ENCODE peak calls at places on chromosomes 5 and 9, in seven cellular contexts. One of them, this sample, is unnamed.

GRCh38 chr9:126818482-126818881 is 13.6 kb downstream of the ZBTB43 start:
- DNase-seq in CD8-positive, alpha-beta T cell: no peak
- DNase-seq in right atrium auricular region: no peak
- DNase-seq in colonic mucosa: no peak
- DNase-seq in A549: no peak
- DNase-seq in OCI-LY7: peak
- DNase-seq in AG04450: no peak
- DNase-seq in this sample: no peak

GRCh38 chr5:167254150-167254549 is 1037.3 kb upstream of the WWC1 start:
- DNase-seq in CD8-positive, alpha-beta T cell: no peak
- DNase-seq in right atrium auricular region: no peak
- DNase-seq in colonic mucosa: no peak
- DNase-seq in A549: no peak
- DNase-seq in OCI-LY7: no peak
- DNase-seq in AG04450: no peak
- DNase-seq in this sample: no peak

GRCh38 chr5:160601045-160601444 is 179.4 kb downstream of the PTTG1 start:
- DNase-seq in CD8-positive, alpha-beta T cell: no peak
- DNase-seq in right atrium auricular region: no peak
- DNase-seq in colonic mucosa: no peak
- DNase-seq in A549: no peak
- DNase-seq in OCI-LY7: no peak
- DNase-seq in AG04450: no peak
- DNase-seq in this sample: no peak

GRCh38 chr9:33130501-33130900 is 36.6 kb downstream of the B4GALT1 start:
- DNase-seq in CD8-positive, alpha-beta T cell: no peak
- DNase-seq in right atrium auricular region: no peak
- DNase-seq in colonic mucosa: no peak
- DNase-seq in A549: no peak
- DNase-seq in OCI-LY7: no peak
- DNase-seq in AG04450: no peak
- DNase-seq in this sample: peak

GRCh38 chr9:90442738-90443137 is 199.9 kb downstream of the DIRAS2 start:
- DNase-seq in CD8-positive, alpha-beta T cell: no peak
- DNase-seq in right atrium auricular region: no peak
- DNase-seq in colonic mucosa: no peak
- DNase-seq in A549: no peak
- DNase-seq in OCI-LY7: no peak
- DNase-seq in AG04450: no peak
- DNase-seq in this sample: no peak

GRCh38 chr9:34289159-34289558 is 39.9 kb downstream of the KIF24 start:
- DNase-seq in CD8-positive, alpha-beta T cell: no peak
- DNase-seq in right atrium auricular region: no peak
- DNase-seq in colonic mucosa: no peak
- DNase-seq in A549: no peak
- DNase-seq in OCI-LY7: no peak
- DNase-seq in AG04450: no peak
- DNase-seq in this sample: no peak

GRCh38 chr9:137280478-137281344 is 3.2 kb downstream of the TOR4A start:
- DNase-seq in CD8-positive, alpha-beta T cell: no peak
- DNase-seq in right atrium auricular region: no peak
- DNase-seq in colonic mucosa: peak
- DNase-seq in A549: no peak
- DNase-seq in OCI-LY7: no peak
- DNase-seq in AG04450: no peak
- DNase-seq in this sample: peak

GRCh38 chr5:180718810-180719453 is 20.9 kb downstream of the OR2Y1 start:
- DNase-seq in CD8-positive, alpha-beta T cell: peak
- DNase-seq in right atrium auricular region: no peak
- DNase-seq in colonic mucosa: no peak
- DNase-seq in A549: peak
- DNase-seq in OCI-LY7: peak
- DNase-seq in AG04450: peak
- DNase-seq in this sample: peak

GRCh38 chr9:15430920-15431844 is 8.5 kb downstream of the SNAPC3 start:
- DNase-seq in CD8-positive, alpha-beta T cell: no peak
- DNase-seq in right atrium auricular region: no peak
- DNase-seq in colonic mucosa: peak
- DNase-seq in A549: no peak
- DNase-seq in OCI-LY7: no peak
- DNase-seq in AG04450: no peak
- DNase-seq in this sample: no peak

GRCh38 chr9:8679405-8679951 is 879.9 kb upstream of the DMAC1 start:
- DNase-seq in CD8-positive, alpha-beta T cell: no peak
- DNase-seq in right atrium auricular region: no peak
- DNase-seq in colonic mucosa: no peak
- DNase-seq in A549: no peak
- DNase-seq in OCI-LY7: no peak
- DNase-seq in AG04450: no peak
- DNase-seq in this sample: peak

GRCh38 chr5:157107508-157107907 is 1.3 kb downstream of the HAVCR2 start:
- DNase-seq in CD8-positive, alpha-beta T cell: no peak
- DNase-seq in right atrium auricular region: no peak
- DNase-seq in colonic mucosa: no peak
- DNase-seq in A549: no peak
- DNase-seq in OCI-LY7: no peak
- DNase-seq in AG04450: no peak
- DNase-seq in this sample: no peak

GRCh38 chr5:109743041-109743531 is 53.4 kb downstream of the MAN2A1 start:
- DNase-seq in CD8-positive, alpha-beta T cell: no peak
- DNase-seq in right atrium auricular region: no peak
- DNase-seq in colonic mucosa: no peak
- DNase-seq in A549: no peak
- DNase-seq in OCI-LY7: no peak
- DNase-seq in AG04450: no peak
- DNase-seq in this sample: no peak

GRCh38 chr5:19322716-19323485 is 665.1 kb downstream of the CDH18 start:
- DNase-seq in CD8-positive, alpha-beta T cell: no peak
- DNase-seq in right atrium auricular region: no peak
- DNase-seq in colonic mucosa: no peak
- DNase-seq in A549: peak
- DNase-seq in OCI-LY7: no peak
- DNase-seq in AG04450: no peak
- DNase-seq in this sample: no peak

GRCh38 chr9:116482740-116483139 is 204.4 kb upstream of the TRIM32 start:
- DNase-seq in CD8-positive, alpha-beta T cell: no peak
- DNase-seq in right atrium auricular region: no peak
- DNase-seq in colonic mucosa: no peak
- DNase-seq in A549: no peak
- DNase-seq in OCI-LY7: no peak
- DNase-seq in AG04450: no peak
- DNase-seq in this sample: peak

GRCh38 chr9:111902396-111903147 is 6.0 kb downstream of the UGCG start:
- DNase-seq in CD8-positive, alpha-beta T cell: no peak
- DNase-seq in right atrium auricular region: no peak
- DNase-seq in colonic mucosa: no peak
- DNase-seq in A549: no peak
- DNase-seq in OCI-LY7: no peak
- DNase-seq in AG04450: no peak
- DNase-seq in this sample: peak

GRCh38 chr5:59182722-59183121 is 599.8 kb downstream of the RAB3C start:
- DNase-seq in CD8-positive, alpha-beta T cell: no peak
- DNase-seq in right atrium auricular region: no peak
- DNase-seq in colonic mucosa: no peak
- DNase-seq in A549: no peak
- DNase-seq in OCI-LY7: no peak
- DNase-seq in AG04450: no peak
- DNase-seq in this sample: no peak

GRCh38 chr9:127884427-127884911 is 7.0 kb upstream of the AK1 start:
- DNase-seq in CD8-positive, alpha-beta T cell: no peak
- DNase-seq in right atrium auricular region: no peak
- DNase-seq in colonic mucosa: no peak
- DNase-seq in A549: no peak
- DNase-seq in OCI-LY7: no peak
- DNase-seq in AG04450: no peak
- DNase-seq in this sample: no peak

GRCh38 chr5:113338628-113339027 is 96.2 kb downstream of the TSSK1B start:
- DNase-seq in CD8-positive, alpha-beta T cell: no peak
- DNase-seq in right atrium auricular region: no peak
- DNase-seq in colonic mucosa: no peak
- DNase-seq in A549: no peak
- DNase-seq in OCI-LY7: no peak
- DNase-seq in AG04450: no peak
- DNase-seq in this sample: no peak

GRCh38 chr9:109416135-109416706 is 81.9 kb downstream of the PTPN3 start:
- DNase-seq in CD8-positive, alpha-beta T cell: no peak
- DNase-seq in right atrium auricular region: no peak
- DNase-seq in colonic mucosa: no peak
- DNase-seq in A549: no peak
- DNase-seq in OCI-LY7: peak
- DNase-seq in AG04450: no peak
- DNase-seq in this sample: no peak

GRCh38 chr5:66994790-66995189 is 201.8 kb downstream of the CD180 start:
- DNase-seq in CD8-positive, alpha-beta T cell: no peak
- DNase-seq in right atrium auricular region: no peak
- DNase-seq in colonic mucosa: no peak
- DNase-seq in A549: peak
- DNase-seq in OCI-LY7: no peak
- DNase-seq in AG04450: no peak
- DNase-seq in this sample: no peak

GRCh38 chr5:100643473-100643872 is 108.3 kb downstream of the FAM174A start:
- DNase-seq in CD8-positive, alpha-beta T cell: no peak
- DNase-seq in right atrium auricular region: no peak
- DNase-seq in colonic mucosa: no peak
- DNase-seq in A549: no peak
- DNase-seq in OCI-LY7: no peak
- DNase-seq in AG04450: no peak
- DNase-seq in this sample: no peak

GRCh38 chr9:129383005-129383414 is 204.9 kb upstream of the IER5L start:
- DNase-seq in CD8-positive, alpha-beta T cell: no peak
- DNase-seq in right atrium auricular region: peak
- DNase-seq in colonic mucosa: peak
- DNase-seq in A549: no peak
- DNase-seq in OCI-LY7: no peak
- DNase-seq in AG04450: no peak
- DNase-seq in this sample: peak

GRCh38 chr9:114107286-114108001 is 8.4 kb upstream of the KIF12 start:
- DNase-seq in CD8-positive, alpha-beta T cell: no peak
- DNase-seq in right atrium auricular region: no peak
- DNase-seq in colonic mucosa: no peak
- DNase-seq in A549: no peak
- DNase-seq in OCI-LY7: no peak
- DNase-seq in AG04450: no peak
- DNase-seq in this sample: no peak

GRCh38 chr9:33506626-33507370 is 17.3 kb upstream of the ANKRD18B start:
- DNase-seq in CD8-positive, alpha-beta T cell: no peak
- DNase-seq in right atrium auricular region: no peak
- DNase-seq in colonic mucosa: no peak
- DNase-seq in A549: peak
- DNase-seq in OCI-LY7: no peak
- DNase-seq in AG04450: peak
- DNase-seq in this sample: peak

GRCh38 chr5:127801751-127802476 is 98.7 kb downstream of the CCDC192 start:
- DNase-seq in CD8-positive, alpha-beta T cell: no peak
- DNase-seq in right atrium auricular region: no peak
- DNase-seq in colonic mucosa: no peak
- DNase-seq in A549: no peak
- DNase-seq in OCI-LY7: no peak
- DNase-seq in AG04450: no peak
- DNase-seq in this sample: peak

GRCh38 chr5:126808619-126809018 is 31.7 kb downstream of the LMNB1 start:
- DNase-seq in CD8-positive, alpha-beta T cell: no peak
- DNase-seq in right atrium auricular region: no peak
- DNase-seq in colonic mucosa: no peak
- DNase-seq in A549: peak
- DNase-seq in OCI-LY7: peak
- DNase-seq in AG04450: no peak
- DNase-seq in this sample: peak

GRCh38 chr9:97938081-97938644 is at the start of gene HEMGN:
- DNase-seq in CD8-positive, alpha-beta T cell: peak
- DNase-seq in right atrium auricular region: no peak
- DNase-seq in colonic mucosa: no peak
- DNase-seq in A549: no peak
- DNase-seq in OCI-LY7: peak
- DNase-seq in AG04450: no peak
- DNase-seq in this sample: no peak

GRCh38 chr9:124082622-124083021 is 71.1 kb downstream of the LHX2 start:
- DNase-seq in CD8-positive, alpha-beta T cell: no peak
- DNase-seq in right atrium auricular region: no peak
- DNase-seq in colonic mucosa: no peak
- DNase-seq in A549: no peak
- DNase-seq in OCI-LY7: no peak
- DNase-seq in AG04450: no peak
- DNase-seq in this sample: no peak
- TF ChIP-seq CTCF in CD8-positive, alpha-beta T cell: no peak
- TF ChIP-seq CTCF in right atrium auricular region: no peak
- TF ChIP-seq CTCF in colonic mucosa: no peak
- TF ChIP-seq CTCF in A549: no peak
- TF ChIP-seq CTCF in OCI-LY7: no peak
- TF ChIP-seq CTCF in AG04450: no peak
- TF ChIP-seq CTCF in this sample: no peak

DNA sequence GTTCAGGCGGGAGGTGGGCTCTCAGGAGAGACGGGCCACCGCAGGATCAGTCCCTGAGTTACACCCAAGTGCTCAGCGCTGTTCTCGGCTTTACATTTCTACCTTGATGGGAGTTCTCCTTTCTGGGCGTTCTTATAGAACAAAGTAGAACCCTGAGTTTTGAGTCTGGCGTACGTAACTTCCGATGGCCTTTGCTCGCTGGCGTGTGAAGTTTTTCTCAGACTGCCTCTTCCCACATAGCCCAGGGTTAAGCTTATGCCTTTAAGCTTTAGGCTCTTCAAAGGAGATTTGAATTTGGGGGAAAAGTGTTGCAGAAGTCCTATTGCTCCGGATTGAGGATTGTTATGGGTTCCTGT is 13.7 kb upstream of the FBP2 start:
- DNase-seq in CD8-positive, alpha-beta T cell: no peak
- DNase-seq in right atrium auricular region: no peak
- DNase-seq in colonic mucosa: no peak
- DNase-seq in A549: no peak
- DNase-seq in OCI-LY7: peak
- DNase-seq in AG04450: no peak
- DNase-seq in this sample: no peak
- H3K27ac ChIP-seq in CD8-positive, alpha-beta T cell: no peak
- H3K27ac ChIP-seq in right atrium auricular region: no peak
- H3K27ac ChIP-seq in colonic mucosa: peak
- H3K27ac ChIP-seq in A549: no peak
- H3K27ac ChIP-seq in OCI-LY7: peak
- H3K27ac ChIP-seq in AG04450: no peak
- H3K27ac ChIP-seq in this sample: no peak

DNA sequence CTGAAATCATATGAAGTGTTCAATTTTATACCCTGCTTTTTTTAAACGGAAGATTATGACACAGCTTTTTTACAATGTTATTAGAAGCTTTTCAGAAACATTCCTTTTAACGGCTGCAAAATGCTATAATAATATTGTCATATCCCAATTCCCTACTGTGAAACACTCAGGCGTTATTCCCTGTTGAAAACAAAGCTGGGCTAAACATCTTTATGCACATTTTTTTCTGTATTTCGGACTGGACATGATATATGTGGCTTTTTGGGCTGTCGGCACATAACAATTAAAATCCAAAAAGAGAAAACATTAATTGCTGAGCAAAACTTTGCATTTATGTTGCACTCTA is 12.0 kb upstream of the CTSL start:
- DNase-seq in CD8-positive, alpha-beta T cell: no peak
- DNase-seq in right atrium auricular region: no peak
- DNase-seq in colonic mucosa: no peak
- DNase-seq in A549: no peak
- DNase-seq in OCI-LY7: no peak
- DNase-seq in AG04450: no peak
- DNase-seq in this sample: no peak
- TF ChIP-seq CTCF in CD8-positive, alpha-beta T cell: no peak
- TF ChIP-seq CTCF in right atrium auricular region: no peak
- TF ChIP-seq CTCF in colonic mucosa: no peak
- TF ChIP-seq CTCF in A549: no peak
- TF ChIP-seq CTCF in OCI-LY7: no peak
- TF ChIP-seq CTCF in AG04450: no peak
- TF ChIP-seq CTCF in this sample: no peak

GRCh38 chr5:88876714-88877113 is 6.3 kb downstream of the MEF2C start:
- DNase-seq in CD8-positive, alpha-beta T cell: no peak
- DNase-seq in right atrium auricular region: no peak
- DNase-seq in colonic mucosa: no peak
- DNase-seq in A549: no peak
- DNase-seq in OCI-LY7: no peak
- DNase-seq in AG04450: no peak
- DNase-seq in this sample: no peak
- H3K27ac ChIP-seq in CD8-positive, alpha-beta T cell: no peak
- H3K27ac ChIP-seq in right atrium auricular region: peak
- H3K27ac ChIP-seq in colonic mucosa: no peak
- H3K27ac ChIP-seq in A549: no peak
- H3K27ac ChIP-seq in OCI-LY7: peak
- H3K27ac ChIP-seq in AG04450: no peak
- H3K27ac ChIP-seq in this sample: peak